ENCODE peak calls at places on chromosomes 13 and 19, in four cellular contexts. One of them, this sample, is unnamed.

GRCh38 chr13:76707360-76707759 is 178.8 kb downstream of the KCTD12 start:
- DNase-seq in HepG2: no peak
- DNase-seq in H1: no peak
- DNase-seq in SK-N-SH: no peak
- DNase-seq in this sample: no peak

GRCh38 chr13:90717451-90717936 is 630.0 kb upstream of the MIR17HG start:
- DNase-seq in HepG2: no peak
- DNase-seq in H1: no peak
- DNase-seq in SK-N-SH: no peak
- DNase-seq in this sample: no peak

GRCh38 chr13:37769078-37769477 is 100.5 kb downstream of the TRPC4 start:
- DNase-seq in HepG2: peak
- DNase-seq in H1: no peak
- DNase-seq in SK-N-SH: no peak
- DNase-seq in this sample: no peak

GRCh38 chr13:92175330-92175729 is 776.9 kb downstream of the GPC5 start:
- DNase-seq in HepG2: peak
- DNase-seq in H1: no peak
- DNase-seq in SK-N-SH: peak
- DNase-seq in this sample: no peak

GRCh38 chr13:49563513-49563912 is 21.8 kb downstream of the RCBTB1 start:
- DNase-seq in HepG2: no peak
- DNase-seq in H1: no peak
- DNase-seq in SK-N-SH: no peak
- DNase-seq in this sample: no peak

GRCh38 chr19:7904074-7905020 is 670 bp downstream of the MAP2K7 start:
- DNase-seq in HepG2: no peak
- DNase-seq in H1: no peak
- DNase-seq in SK-N-SH: peak
- DNase-seq in this sample: no peak

GRCh38 chr19:51441410-51442390 is 16.6 kb downstream of the SIGLEC8 start:
- DNase-seq in HepG2: no peak
- DNase-seq in H1: no peak
- DNase-seq in SK-N-SH: no peak
- DNase-seq in this sample: peak

GRCh38 chr13:25468330-25469178 is 96.8 kb downstream of the ATP8A2 start:
- DNase-seq in HepG2: no peak
- DNase-seq in H1: no peak
- DNase-seq in SK-N-SH: peak
- DNase-seq in this sample: no peak

GRCh38 chr13:44876782-44877324 is 112.4 kb downstream of the NUFIP1 start:
- DNase-seq in HepG2: no peak
- DNase-seq in H1: peak
- DNase-seq in SK-N-SH: no peak
- DNase-seq in this sample: no peak

GRCh38 chr13:22828081-22828480 is 352.7 kb upstream of the SGCG start:
- DNase-seq in HepG2: no peak
- DNase-seq in H1: no peak
- DNase-seq in SK-N-SH: no peak
- DNase-seq in this sample: no peak

GRCh38 chr13:113978741-113979481 is 5.0 kb upstream of the C13orf46 start:
- DNase-seq in HepG2: no peak
- DNase-seq in H1: no peak
- DNase-seq in SK-N-SH: no peak
- DNase-seq in this sample: no peak

GRCh38 chr19:3737487-3738205 is 23.8 kb downstream of the APBA3 start:
- DNase-seq in HepG2: no peak
- DNase-seq in H1: no peak
- DNase-seq in SK-N-SH: no peak
- DNase-seq in this sample: no peak

GRCh38 chr19:52533901-52534300 is 6.4 kb downstream of the ZNF808 start:
- DNase-seq in HepG2: no peak
- DNase-seq in H1: no peak
- DNase-seq in SK-N-SH: no peak
- DNase-seq in this sample: no peak

DNA sequence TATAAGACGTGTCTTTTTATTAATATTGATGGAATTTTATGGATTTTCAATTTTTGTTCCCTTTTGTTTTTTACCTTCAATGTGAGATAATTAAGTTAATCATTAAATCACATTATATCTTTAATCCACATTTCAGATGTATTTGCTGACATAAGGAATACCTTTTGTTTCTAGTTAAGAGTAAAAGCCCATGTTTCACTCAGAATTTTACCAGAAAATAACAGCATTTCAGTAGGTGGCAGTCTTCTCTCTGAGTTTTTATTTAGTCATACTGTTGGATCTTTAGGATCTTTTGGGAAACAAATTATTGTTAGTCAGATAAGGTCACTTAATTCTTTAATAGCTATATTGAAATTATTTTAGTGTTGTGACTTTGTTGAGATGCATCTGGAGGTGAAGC is 67.9 kb downstream of the NDFIP2 start:
- DNase-seq in HepG2: no peak
- DNase-seq in H1: no peak
- DNase-seq in SK-N-SH: peak
- DNase-seq in this sample: no peak
- TF ChIP-seq TCF12 in HepG2: no peak
- TF ChIP-seq TCF12 in H1: no peak
- TF ChIP-seq TCF12 in SK-N-SH: no peak
- TF ChIP-seq TCF12 in this sample: no peak

GRCh38 chr19:57560049-57560491 is 407 bp upstream of the ZNF550 start:
- DNase-seq in HepG2: no peak
- DNase-seq in H1: no peak
- DNase-seq in SK-N-SH: peak
- DNase-seq in this sample: no peak
- TF ChIP-seq TCF12 in HepG2: no peak
- TF ChIP-seq TCF12 in H1: no peak
- TF ChIP-seq TCF12 in SK-N-SH: no peak
- TF ChIP-seq TCF12 in this sample: no peak

GRCh38 chr19:57466489-57466888 is 9.5 kb upstream of the VN1R1 start:
- DNase-seq in HepG2: no peak
- DNase-seq in H1: no peak
- DNase-seq in SK-N-SH: no peak
- DNase-seq in this sample: no peak

DNA sequence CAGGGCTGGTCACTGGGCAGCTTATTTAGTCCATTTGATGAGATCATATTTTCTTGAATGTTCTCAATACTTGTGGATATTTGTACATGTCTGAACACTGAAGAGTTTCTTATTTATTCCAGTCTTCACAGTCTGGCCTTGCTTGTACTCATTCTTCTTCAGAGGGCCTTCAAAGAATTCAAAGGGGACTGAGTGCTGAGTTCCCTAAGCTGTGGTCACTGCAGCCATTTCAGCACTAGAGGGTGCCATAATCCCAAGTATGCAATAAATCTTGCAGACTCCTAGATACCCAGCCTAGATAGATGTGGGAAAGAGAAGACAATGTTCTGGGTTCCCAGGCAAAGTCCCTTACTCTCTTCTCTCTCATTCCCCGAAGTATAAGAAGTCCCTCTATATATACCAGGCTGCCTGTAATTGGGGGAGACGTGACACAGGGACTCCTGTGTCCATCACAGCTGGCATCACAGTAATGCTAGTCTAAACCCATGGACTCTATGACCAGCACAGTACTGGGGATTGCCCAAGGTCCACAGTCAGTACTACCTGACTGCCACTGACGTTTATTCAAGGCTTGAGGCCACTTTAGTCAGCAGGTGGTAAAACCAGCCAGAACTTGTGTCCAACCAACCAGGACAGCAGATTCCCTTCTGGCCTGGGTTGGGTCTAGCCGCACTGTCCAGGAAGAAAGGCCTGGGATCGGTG is 8.9 kb upstream of the VN1R1 start:
- DNase-seq in HepG2: peak
- DNase-seq in H1: no peak
- DNase-seq in SK-N-SH: peak
- DNase-seq in this sample: peak
- TF ChIP-seq TCF12 in HepG2: no peak
- TF ChIP-seq TCF12 in H1: no peak
- TF ChIP-seq TCF12 in SK-N-SH: no peak
- TF ChIP-seq TCF12 in this sample: no peak

GRCh38 chr19:55213547-55213946 is 4.2 kb upstream of the PTPRH start:
- DNase-seq in HepG2: no peak
- DNase-seq in H1: no peak
- DNase-seq in SK-N-SH: no peak
- DNase-seq in this sample: no peak

GRCh38 chr19:55208880-55209429 is 346 bp downstream of the PTPRH start:
- DNase-seq in HepG2: no peak
- DNase-seq in H1: no peak
- DNase-seq in SK-N-SH: no peak
- DNase-seq in this sample: no peak

GRCh38 chr19:55210120-55210493 is 806 bp upstream of the PTPRH start:
- DNase-seq in HepG2: peak
- DNase-seq in H1: no peak
- DNase-seq in SK-N-SH: no peak
- DNase-seq in this sample: no peak

GRCh38 chr19:55209430-55210119 is at the start of gene PTPRH:
- DNase-seq in HepG2: no peak
- DNase-seq in H1: no peak
- DNase-seq in SK-N-SH: no peak
- DNase-seq in this sample: no peak

DNA sequence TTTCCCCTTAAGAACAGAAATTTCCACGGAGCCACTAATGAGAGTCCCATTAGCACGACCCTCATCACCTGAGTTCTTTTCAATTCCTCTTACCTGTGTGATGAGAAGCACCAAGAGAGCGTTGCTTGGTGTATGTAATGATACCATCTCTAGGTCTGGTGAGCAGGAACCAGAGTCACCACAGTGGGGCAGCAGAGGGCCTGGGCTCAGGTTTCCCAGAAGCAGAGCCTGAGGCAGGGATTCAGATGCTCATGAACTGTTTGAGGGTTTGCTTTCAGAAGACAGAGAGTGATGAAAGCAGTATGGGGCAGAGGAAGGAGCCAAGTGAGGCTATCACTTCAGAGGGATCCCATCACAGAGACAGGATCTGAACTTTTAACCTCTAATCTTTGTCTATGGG is 3.1 kb upstream of the PTPRH start:
- DNase-seq in HepG2: peak
- DNase-seq in H1: no peak
- DNase-seq in SK-N-SH: no peak
- DNase-seq in this sample: peak
- TF ChIP-seq TCF12 in HepG2: no peak
- TF ChIP-seq TCF12 in H1: no peak
- TF ChIP-seq TCF12 in SK-N-SH: no peak
- TF ChIP-seq TCF12 in this sample: no peak

DNA sequence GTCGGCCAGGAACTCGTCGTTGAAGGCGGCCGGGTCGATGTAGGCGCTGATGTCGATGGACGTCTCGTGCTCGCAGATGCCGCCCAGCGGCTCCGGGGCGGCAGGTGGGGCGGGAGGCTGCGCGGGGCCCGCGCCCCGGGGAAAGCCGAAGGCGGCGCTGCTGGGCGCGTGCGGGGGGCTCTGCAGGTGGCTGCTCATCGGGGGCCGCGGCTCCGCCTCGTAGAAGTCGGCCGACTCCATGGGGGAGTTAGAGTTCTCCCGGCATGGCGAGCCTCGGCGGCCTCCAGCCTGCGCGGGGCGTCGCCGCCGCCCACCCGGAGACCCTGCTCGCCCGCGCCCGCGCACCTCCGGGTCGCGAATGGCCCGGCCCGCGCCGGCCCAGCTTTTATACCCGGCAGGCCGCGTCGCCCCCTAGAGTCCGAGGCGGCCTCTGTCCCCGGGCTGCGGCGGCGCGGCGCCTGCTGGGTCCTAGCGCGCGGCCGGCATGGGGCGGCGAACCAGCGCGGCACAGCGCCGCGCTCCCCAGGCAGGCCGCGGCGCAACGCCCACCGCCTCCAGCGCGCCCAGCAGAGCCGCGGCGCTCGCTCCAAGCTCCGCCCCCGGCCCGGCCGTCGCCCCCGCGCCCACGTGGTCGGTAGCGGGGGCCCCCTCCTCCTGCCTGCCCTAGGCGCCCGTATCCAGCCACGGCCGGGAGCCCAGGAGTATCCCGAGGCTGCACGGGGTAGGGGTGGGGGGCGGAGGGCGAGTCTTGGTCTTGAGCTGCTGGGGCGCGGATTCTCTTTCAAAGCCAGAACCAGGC is at the start of gene CEBPA:
- DNase-seq in HepG2: peak
- DNase-seq in H1: peak
- DNase-seq in SK-N-SH: peak
- DNase-seq in this sample: no peak
- TF ChIP-seq TCF12 in HepG2: no peak
- TF ChIP-seq TCF12 in H1: peak
- TF ChIP-seq TCF12 in SK-N-SH: no peak
- TF ChIP-seq TCF12 in this sample: no peak

GRCh38 chr13:33873251-33873908 is 55.4 kb downstream of the RFC3 start:
- DNase-seq in HepG2: peak
- DNase-seq in H1: no peak
- DNase-seq in SK-N-SH: no peak
- DNase-seq in this sample: no peak

GRCh38 chr13:33869005-33869404 is 51.1 kb downstream of the RFC3 start:
- DNase-seq in HepG2: no peak
- DNase-seq in H1: no peak
- DNase-seq in SK-N-SH: no peak
- DNase-seq in this sample: no peak

GRCh38 chr13:33872005-33872351 is 54.0 kb downstream of the RFC3 start:
- DNase-seq in HepG2: peak
- DNase-seq in H1: no peak
- DNase-seq in SK-N-SH: no peak
- DNase-seq in this sample: no peak

GRCh38 chr13:33870046-33870668 is 52.2 kb downstream of the RFC3 start:
- DNase-seq in HepG2: no peak
- DNase-seq in H1: no peak
- DNase-seq in SK-N-SH: no peak
- DNase-seq in this sample: no peak

GRCh38 chr13:33871207-33872004 is 53.5 kb downstream of the RFC3 start:
- DNase-seq in HepG2: peak
- DNase-seq in H1: no peak
- DNase-seq in SK-N-SH: no peak
- DNase-seq in this sample: no peak
- TF ChIP-seq TCF12 in HepG2: no peak
- TF ChIP-seq TCF12 in H1: no peak
- TF ChIP-seq TCF12 in SK-N-SH: no peak
- TF ChIP-seq TCF12 in this sample: no peak

This sample was measured in GM12878.